ENCODE peak calls at places on chromosomes 1 and 21, in ten cellular contexts. N, I, J, A, D, Z, Y, F, M and H are unnamed samples.
A peak's percentile ranks its signal among the peaks of the same experiment; 100 is the strongest.

GRCh38 chr1:29349871-29350491 is 113.7 kb downstream of the PTPRU start:
- DNase-seq in A (no peak), I (no peak), J (no peak), Z (no peak), Y (no peak), M (no peak), D (no peak), F (no peak), N (no peak), H (peak; percentile 59)

GRCh38 chr21:45256021-45256911 is 31.4 kb downstream of the POFUT2 start:
- DNase-seq in Z (no peak), N (no peak), D (no peak), M (no peak), I (no peak), J (peak; percentile 34), Y (no peak), F (no peak), A (peak; percentile 9), H (no peak)

GRCh38 chr1:197553281-197553680 is 222.0 kb downstream of the DENND1B start:
- DNase-seq in A (no peak), I (peak; percentile 45), Z (no peak), M (no peak), N (no peak), F (no peak), J (no peak), D (no peak), Y (no peak), H (no peak)

GRCh38 chr1:226688852-226689251 is 50.2 kb downstream of the ITPKB start:
- DNase-seq in Z (no peak), A (no peak), N (no peak), F (no peak), Y (no peak), J (no peak), M (no peak), D (no peak), I (no peak), H (no peak)

GRCh38 chr1:174534789-174535188 is 87.0 kb downstream of the GPR52 start:
- DNase-seq in J (no peak), F (no peak), D (no peak), Y (no peak), N (no peak), A (no peak), M (no peak), Z (no peak), I (no peak), H (no peak)

GRCh38 chr1:43137445-43138052 is 34.5 kb downstream of the EBNA1BP2 start:
- DNase-seq in J (no peak), N (no peak), F (no peak), A (no peak), Y (no peak), I (no peak), M (no peak), D (no peak), Z (no peak), H (peak; percentile 17)

GRCh38 chr1:25430073-25430665 is 528 bp upstream of the MACO1 start:
- DNase-seq in Y (peak; percentile 66), D (peak; percentile 90), A (peak; percentile 65), F (no peak), J (peak; percentile 93), M (peak; percentile 83), N (peak; percentile 92), I (peak; percentile 91), Z (peak; percentile 87), H (peak; percentile 89)

GRCh38 chr1:234921266-234922062 is 207.2 kb downstream of the TOMM20 start:
- DNase-seq in N (no peak), Z (no peak), D (no peak), M (no peak), Y (no peak), J (peak; percentile 64), F (no peak), I (no peak), A (no peak), H (no peak)

GRCh38 chr1:33163621-33164071 is 18.2 kb downstream of the TRIM62 start:
- DNase-seq in Z (no peak), Y (no peak), N (no peak), J (no peak), A (no peak), I (no peak), M (no peak), D (no peak), F (no peak), H (peak; percentile 84)

GRCh38 chr1:155033524-155033923 is at the start of the genes DCST1 and DCST2:
- DNase-seq in Y (no peak), I (no peak), N (no peak), J (no peak), F (no peak), D (no peak), A (no peak), M (no peak), Z (no peak), H (no peak)

GRCh38 chr1:18279713-18280074 is 172.1 kb downstream of the IGSF21 start:
- DNase-seq in N (no peak), D (no peak), M (no peak), J (no peak), A (no peak), F (no peak), Z (no peak), Y (no peak), I (peak; percentile 28), H (no peak)

GRCh38 chr21:35375115-35375514 is 326.0 kb upstream of the RUNX1 start:
- DNase-seq in I (no peak), N (no peak), D (no peak), M (no peak), Y (no peak), Z (no peak), F (peak; percentile 76), A (no peak), J (no peak), H (peak; percentile 73)

GRCh38 chr1:62912028-62912638 is 128.2 kb downstream of the ATG4C start:
- DNase-seq in A (no peak), J (no peak), Y (peak; percentile 12), M (no peak), I (no peak), N (no peak), F (peak; percentile 50), D (no peak), Z (no peak), H (peak; percentile 29)

GRCh38 chr1:55700359-55701130 is 485.4 kb upstream of the USP24 start:
- DNase-seq in J (no peak), Y (peak; percentile 58), A (no peak), D (no peak), Z (no peak), M (no peak), I (no peak), N (no peak), F (peak; percentile 52), H (peak; percentile 74)

GRCh38 chr1:33302325-33302724 is 18.6 kb downstream of the A3GALT2 start:
- DNase-seq in Z (peak; percentile 16), F (no peak), I (no peak), D (peak; percentile 33), A (no peak), M (no peak), J (peak; percentile 36), Y (no peak), N (no peak), H (no peak)

GRCh38 chr1:182299728-182300581 is 91.6 kb downstream of the GLUL start:
- DNase-seq in F (peak; percentile 36), Z (no peak), M (no peak), I (no peak), D (peak; percentile 5), Y (no peak), N (peak; percentile 81), A (no peak), J (peak; percentile 74), H (peak; percentile 51)

GRCh38 chr1:234752927-234753326 is 142.9 kb upstream of the IRF2BP2 start:
- DNase-seq in A (no peak), J (no peak), D (no peak), Y (no peak), I (no peak), N (no peak), F (no peak), Z (no peak), M (no peak), H (no peak)

GRCh38 chr1:201137579-201138310 is 10.8 kb upstream of the ASCL5 start:
- DNase-seq in J (peak; percentile 79), A (no peak), Z (no peak), N (no peak), I (no peak), F (peak; percentile 95), M (peak; percentile 60), Y (peak; percentile 95), D (no peak), H (peak; percentile 90)

GRCh38 chr1:162029205-162029604 is 5.5 kb upstream of the OLFML2B start:
- DNase-seq in I (peak; percentile 77), Z (no peak), D (no peak), J (no peak), Y (no peak), N (no peak), F (no peak), A (no peak), M (no peak), H (no peak)

GRCh38 chr1:162335126-162335525 is 41.5 kb downstream of the SPATA46 start:
- DNase-seq in D (no peak), F (no peak), A (no peak), M (no peak), I (peak; percentile 23), N (no peak), Z (no peak), J (no peak), Y (no peak), H (no peak)

GRCh38 chr1:230459463-230459862 is 33.3 kb upstream of the PGBD5 start:
- DNase-seq in M (no peak), D (no peak), N (no peak), Z (no peak), I (peak; percentile 7), A (no peak), F (peak; percentile 12), Y (peak; percentile 64), J (no peak), H (peak; percentile 62)

GRCh38 chr1:200226268-200226968 is 183.4 kb downstream of the ZNF281 start:
- DNase-seq in A (no peak), N (no peak), F (peak; percentile 45), D (peak; percentile 58), Y (no peak), M (no peak), Z (peak; percentile 29), J (no peak), I (no peak), H (no peak)

GRCh38 chr1:41404308-41404755 is 43.1 kb downstream of the FOXO6 start:
- DNase-seq in M (no peak), F (no peak), Y (no peak), A (no peak), N (peak; percentile 73), Z (peak; percentile 35), J (peak; percentile 66), D (peak; percentile 37), I (peak; percentile 53), H (peak; percentile 49)

GRCh38 chr1:56452027-56453011 is 127.0 kb downstream of the PLPP3 start:
- DNase-seq in M (no peak), F (no peak), A (no peak), I (no peak), Y (no peak), Z (no peak), D (no peak), J (no peak), N (no peak), H (peak; percentile 34)

GRCh38 chr1:239361403-239361802 is 25.0 kb upstream of the CHRM3 start:
- DNase-seq in D (no peak), A (no peak), M (no peak), Y (peak; percentile 82), J (no peak), I (no peak), N (no peak), Z (no peak), F (no peak), H (peak; percentile 48)

GRCh38 chr1:3735683-3736070 is 16.6 kb upstream of the CCDC27 start:
- DNase-seq in I (no peak), M (no peak), Y (no peak), D (no peak), Z (no peak), J (no peak), N (no peak), A (no peak), F (no peak), H (no peak)

GRCh38 chr1:158104891-158105290 is 75.8 kb upstream of the CD1D start:
- DNase-seq in J (no peak), A (no peak), M (no peak), Y (no peak), D (no peak), Z (no peak), I (no peak), N (no peak), F (no peak), H (no peak)

GRCh38 chr1:89831462-89832113 is 10.8 kb downstream of the LRRC8D start:
- DNase-seq in M (no peak), F (no peak), N (no peak), Z (no peak), Y (no peak), J (no peak), A (no peak), D (no peak), I (no peak), H (no peak)